ENCODE peak calls at places on chromosome 2, in ten cellular contexts. A is tibial nerve; Q is cardiac fibroblast; P is AG08395; I is lower lobe of right lung; U is GM23248; H is mucosa of gallbladder; C is memory B cell; S is stimulated activated CD8-positive, alpha-beta memory T cell treated with anti-CD3 and anti-CD28 coated beads, Interleukin-4, amount 100 ng/mL, for 24 hours; Z is non-pigmented ciliary epithelial cell. O is an unnamed sample.

GRCh38 chr2:176527141-176527901 is 258.1 kb downstream of the MTX2 start:
- DNase-seq in A (no peak), Q (no peak), P (peak; percentile 45), I (no peak), U (peak; percentile 27), H (no peak), C (no peak), S (no peak), Z (no peak), O (no peak)

GRCh38 chr2:189580267-189580661 is 322 bp downstream of the SLC40A1 start:
- DNase-seq in A (no peak), Q (no peak), P (no peak), I (peak; percentile 52), U (no peak), H (peak; percentile 16), C (no peak), S (no peak), Z (no peak), O (no peak)

GRCh38 chr2:192216336-192216735 is 21.6 kb upstream of the TMEFF2 start:
- DNase-seq in A (no peak), Q (no peak), P (no peak), I (no peak), U (no peak), H (no peak), C (no peak), S (no peak), Z (no peak), O (peak; percentile 23)

GRCh38 chr2:147632193-147632592 is 212.6 kb upstream of the ACVR2A start:
- DNase-seq in A (no peak), Q (no peak), P (no peak), I (no peak), U (no peak), H (no peak), C (no peak), S (no peak), Z (no peak), O (no peak)

GRCh38 chr2:101704816-101705565 is 7.5 kb downstream of the MAP4K4 start:
- DNase-seq in A (no peak), Q (peak; percentile 54), P (peak; percentile 15), I (no peak), U (peak; percentile 74), H (no peak), C (no peak), S (no peak), Z (no peak), O (no peak)

GRCh38 chr2:39779926-39780325 is 868 bp upstream of the THUMPD2 start:
- DNase-seq in A (no peak), Q (no peak), P (no peak), I (no peak), U (no peak), H (no peak), C (no peak), S (no peak), Z (no peak), O (no peak)

GRCh38 chr2:168002021-168002553 is 245.3 kb downstream of the STK39 start:
- DNase-seq in A (no peak), Q (peak; percentile 61), P (peak; percentile 18), I (no peak), U (peak; percentile 59), H (no peak), C (no peak), S (no peak), Z (peak; percentile 31), O (no peak)

GRCh38 chr2:139465789-139466188 is 685.6 kb upstream of the NXPH2 start:
- DNase-seq in A (no peak), Q (no peak), P (no peak), I (no peak), U (no peak), H (no peak), C (no peak), S (no peak), Z (no peak), O (no peak)

GRCh38 chr2:149021271-149021719 is 17.2 kb upstream of the LYPD6B start:
- DNase-seq in A (no peak), Q (no peak), P (no peak), I (no peak), U (no peak), H (no peak), C (no peak), S (no peak), Z (no peak), O (no peak)

GRCh38 chr2:121890041-121890440 is 134.6 kb downstream of the TSN start:
- DNase-seq in A (no peak), Q (no peak), P (no peak), I (no peak), U (no peak), H (no peak), C (no peak), S (no peak), Z (no peak), O (no peak)

GRCh38 chr2:231900975-231901374 is 25.2 kb downstream of the NPPC start:
- DNase-seq in A (no peak), Q (no peak), P (no peak), I (peak; percentile 20), U (no peak), H (no peak), C (no peak), S (no peak), Z (no peak), O (no peak)

GRCh38 chr2:187934692-187935091 is 357.0 kb upstream of the GULP1 start:
- DNase-seq in A (no peak), Q (no peak), P (no peak), I (no peak), U (no peak), H (no peak), C (no peak), S (no peak), Z (no peak), O (no peak)

O was measured in dorsolateral prefrontal cortex.